ENCODE peak calls at places on chromosome 10, in four cellular contexts. S is fibroblast of gingiva, P is NCI-H187, H is GM23248. X is an unnamed sample.
A peak's percentile ranks its signal among the peaks of the same experiment; 100 is the strongest.

GRCh38 chr10:114350751-114351150 is 53.6 kb downstream of the AFAP1L2 start:
- DNase-seq in S (no peak), P (no peak), H (no peak), X (no peak)

GRCh38 chr10:86963341-86963919 is 4.9 kb upstream of the ADIRF start:
- DNase-seq in S (no peak), P (no peak), H (no peak), X (no peak)

GRCh38 chr10:86651021-86651471 is 3.3 kb upstream of the OPN4 start:
- DNase-seq in S (no peak), P (no peak), H (no peak), X (no peak)

GRCh38 chr10:25113231-25114035 is 61.4 kb upstream of the GPR158 start:
- DNase-seq in S (peak; percentile 53), P (no peak), H (peak; percentile 93), X (peak; percentile 43)

GRCh38 chr10:43885842-43886241 is 237.2 kb upstream of the ZNF32 start:
- DNase-seq in S (no peak), P (no peak), H (no peak), X (no peak)

GRCh38 chr10:104033966-104034365 is 51.7 kb downstream of the COL17A1 start:
- DNase-seq in S (no peak), P (no peak), H (no peak), X (peak; percentile 45)

GRCh38 chr10:42111076-42111475 is 527.3 kb downstream of the ZNF33B start:
- DNase-seq in S (no peak), P (no peak), H (no peak), X (no peak)

GRCh38 chr10:21831986-21832735 is 171.4 kb downstream of the DNAJC1 start:
- DNase-seq in S (peak; percentile 37), P (no peak), H (peak; percentile 25), X (no peak)

GRCh38 chr10:11447571-11447970 is 163.9 kb downstream of the USP6NL start:
- DNase-seq in S (no peak), P (no peak), H (no peak), X (no peak)

GRCh38 chr10:91201213-91201996 is 19.1 kb upstream of the PCGF5 start:
- DNase-seq in S (no peak), P (no peak), H (no peak), X (no peak)

X was measured in H1.